ENCODE peak calls at places on chromosomes 13 and 19, in five cellular contexts. N is choroid plexus epithelial cell, Q is GM06990, B is nephron progenitor cell, A is stomach. S is an unnamed sample.

GRCh38 chr19:19464339-19465098 is 50.8 kb downstream of the TSSK6 start:
- DNase-seq in N (peak), Q (no peak), B (no peak), A (peak), S (no peak)

GRCh38 chr19:18023596-18024212 is 15.7 kb downstream of the ARRDC2 start:
- DNase-seq in N (peak), Q (no peak), B (no peak), A (peak), S (peak)

GRCh38 chr13:109611912-109612691 is 174.3 kb downstream of the IRS2 start:
- DNase-seq in N (no peak), Q (no peak), B (no peak), A (no peak), S (no peak)

GRCh38 chr13:35833571-35834305 is 297.4 kb downstream of the DCLK1 start:
- DNase-seq in N (peak), Q (no peak), B (no peak), A (no peak), S (no peak)

GRCh38 chr19:33840783-33841182 is 44.1 kb downstream of the KCTD15 start:
- DNase-seq in N (no peak), Q (no peak), B (no peak), A (no peak), S (no peak)

GRCh38 chr19:40279120-40279551 is 6.0 kb downstream of the AKT2 start:
- DNase-seq in N (peak), Q (no peak), B (no peak), A (no peak), S (no peak)

GRCh38 chr13:99743079-99743478 is 228.5 kb downstream of the ZIC5 start:
- DNase-seq in N (no peak), Q (no peak), B (no peak), A (no peak), S (no peak)

GRCh38 chr19:4066176-4066606 is 508 bp downstream of the ZBTB7A start:
- DNase-seq in N (no peak), Q (no peak), B (peak), A (no peak), S (no peak)

GRCh38 chr13:85174291-85174690 is 624.9 kb downstream of the SLITRK6 start:
- DNase-seq in N (no peak), Q (no peak), B (no peak), A (no peak), S (no peak)

GRCh38 chr13:46171739-46172138 is 10.2 kb downstream of the LCP1 start:
- DNase-seq in N (no peak), Q (no peak), B (no peak), A (no peak), S (no peak)

GRCh38 chr13:79810671-79811070 is 329.7 kb downstream of the NDFIP2 start:
- DNase-seq in N (peak), Q (no peak), B (no peak), A (no peak), S (no peak)

GRCh38 chr19:41939861-41940442 is 11.7 kb upstream of the ERFL start:
- DNase-seq in N (no peak), Q (peak), B (peak), A (peak), S (peak)

DNA sequence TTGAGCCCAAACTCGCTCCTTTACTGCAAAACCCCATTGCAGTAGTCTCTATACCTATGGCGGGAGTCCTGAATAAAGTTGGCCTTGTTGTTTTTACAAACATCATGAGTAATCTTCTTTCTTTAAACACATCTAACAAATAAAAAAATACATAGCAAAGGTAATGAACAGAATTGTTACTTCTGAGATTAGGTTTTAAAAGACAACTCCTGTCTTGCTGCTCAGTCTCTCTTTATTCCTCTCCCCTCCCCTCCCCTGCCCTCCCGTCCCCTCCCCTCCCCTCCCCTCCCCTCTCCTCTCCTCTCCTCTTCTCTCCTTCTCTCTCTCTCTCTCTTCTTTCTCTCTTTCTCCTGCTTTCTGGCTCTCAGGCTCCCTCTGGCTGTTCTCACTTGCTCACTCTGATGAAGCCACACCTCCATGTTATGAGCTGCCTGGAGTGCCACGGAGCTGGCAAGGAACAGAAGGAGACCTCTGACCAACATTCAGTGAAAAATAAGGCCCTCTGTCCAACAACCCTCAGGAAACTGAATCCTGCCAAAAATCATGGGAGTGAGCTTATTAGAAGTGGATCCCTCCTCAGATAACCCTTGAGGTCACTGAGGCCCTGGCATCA is 300.7 kb upstream of the MIR17HG start:
- DNase-seq in N (peak), Q (no peak), B (no peak), A (no peak), S (no peak)
- TF ChIP-seq CTCF in N (peak), Q (no peak), B (no peak), A (no peak), S (no peak)

GRCh38 chr13:59012731-59013130 is 1151.0 kb downstream of the DIAPH3 start:
- DNase-seq in N (no peak), Q (no peak), B (no peak), A (no peak), S (no peak)
- TF ChIP-seq CTCF in N (no peak), Q (no peak), B (no peak), A (no peak), S (no peak)

DNA sequence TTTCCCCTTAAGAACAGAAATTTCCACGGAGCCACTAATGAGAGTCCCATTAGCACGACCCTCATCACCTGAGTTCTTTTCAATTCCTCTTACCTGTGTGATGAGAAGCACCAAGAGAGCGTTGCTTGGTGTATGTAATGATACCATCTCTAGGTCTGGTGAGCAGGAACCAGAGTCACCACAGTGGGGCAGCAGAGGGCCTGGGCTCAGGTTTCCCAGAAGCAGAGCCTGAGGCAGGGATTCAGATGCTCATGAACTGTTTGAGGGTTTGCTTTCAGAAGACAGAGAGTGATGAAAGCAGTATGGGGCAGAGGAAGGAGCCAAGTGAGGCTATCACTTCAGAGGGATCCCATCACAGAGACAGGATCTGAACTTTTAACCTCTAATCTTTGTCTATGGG is 3.1 kb upstream of the PTPRH start:
- DNase-seq in N (no peak), Q (no peak), B (no peak), A (no peak), S (no peak)
- TF ChIP-seq CTCF in N (peak), Q (peak), B (no peak), A (no peak), S (peak)

GRCh38 chr19:38917516-38917915 is 5.5 kb upstream of the CCER2 start:
- DNase-seq in N (no peak), Q (no peak), B (no peak), A (no peak), S (no peak)

GRCh38 chr19:38915329-38916321 is 3.6 kb upstream of the CCER2 start:
- DNase-seq in N (no peak), Q (no peak), B (no peak), A (no peak), S (no peak)

GRCh38 chr19:38919837-38920528 is 8.0 kb upstream of the CCER2 start:
- DNase-seq in N (no peak), Q (no peak), B (no peak), A (no peak), S (no peak)

GRCh38 chr19:38918526-38918925 is 6.5 kb upstream of the CCER2 start:
- DNase-seq in N (no peak), Q (no peak), B (no peak), A (no peak), S (no peak)

GRCh38 chr19:38917921-38918491 is 6.0 kb upstream of the CCER2 start:
- DNase-seq in N (no peak), Q (no peak), B (no peak), A (no peak), S (no peak)
- TF ChIP-seq CTCF in N (peak), Q (no peak), B (no peak), A (no peak), S (no peak)

S was measured in GM10248.